ENCODE peak calls at places on chromosome 2, in seven cellular contexts. R, Q, N, W, A, L and X are unnamed samples.

GRCh38 chr2:67295851-67296250 is 101.3 kb upstream of the ETAA1 start:
- DNase-seq in R (no peak), Q (no peak), N (no peak), W (no peak), A (no peak), L (no peak), X (no peak)

GRCh38 chr2:31526946-31527345 is 53.8 kb downstream of the SRD5A2 start:
- DNase-seq in R (no peak), Q (no peak), N (no peak), W (no peak), A (no peak), L (no peak), X (no peak)

GRCh38 chr2:222655406-222655747 is 515 bp downstream of the FARSB start:
- DNase-seq in R (no peak), Q (no peak), N (no peak), W (no peak), A (peak), L (no peak), X (no peak)

GRCh38 chr2:181163139-181163538 is 182.7 kb downstream of the UBE2E3 start:
- DNase-seq in R (no peak), Q (no peak), N (no peak), W (no peak), A (no peak), L (no peak), X (peak)

GRCh38 chr2:172452845-172453244 is 25.5 kb downstream of the ITGA6 start:
- DNase-seq in R (no peak), Q (no peak), N (no peak), W (no peak), A (no peak), L (no peak), X (no peak)

GRCh38 chr2:189393440-189394111 is 47.7 kb upstream of the WDR75 start:
- DNase-seq in R (peak), Q (no peak), N (no peak), W (no peak), A (no peak), L (no peak), X (no peak)

GRCh38 chr2:62099050-62099449 is 96.9 kb upstream of the B3GNT2 start:
- DNase-seq in R (no peak), Q (no peak), N (no peak), W (no peak), A (peak), L (no peak), X (no peak)

GRCh38 chr2:130756721-130757195 is 1.4 kb downstream of the AMER3 start:
- DNase-seq in R (no peak), Q (no peak), N (no peak), W (no peak), A (no peak), L (no peak), X (no peak)

GRCh38 chr2:181738074-181738473 is 57.8 kb upstream of the NEUROD1 start:
- DNase-seq in R (peak), Q (no peak), N (no peak), W (no peak), A (peak), L (no peak), X (no peak)

GRCh38 chr2:25294573-25295462 is 46.9 kb downstream of the DNMT3A start:
- DNase-seq in R (peak), Q (peak), N (peak), W (peak), A (peak), L (peak), X (peak)

GRCh38 chr2:46462936-46463335 is 16.4 kb upstream of the TMEM247 start:
- DNase-seq in R (no peak), Q (no peak), N (no peak), W (no peak), A (no peak), L (no peak), X (no peak)

GRCh38 chr2:180675170-180675569 is 305.2 kb upstream of the UBE2E3 start:
- DNase-seq in R (peak), Q (no peak), N (no peak), W (no peak), A (no peak), L (no peak), X (no peak)

GRCh38 chr2:233120459-233120858 is 60.3 kb downstream of the INPP5D start:
- DNase-seq in R (no peak), Q (no peak), N (no peak), W (no peak), A (no peak), L (no peak), X (no peak)

GRCh38 chr2:48496867-48497266 is 33.1 kb upstream of the STON1 start:
- DNase-seq in R (no peak), Q (no peak), N (no peak), W (no peak), A (no peak), L (no peak), X (no peak)

GRCh38 chr2:10427568-10427975 is 20.6 kb downstream of the ODC1 start:
- DNase-seq in R (no peak), Q (no peak), N (no peak), W (no peak), A (no peak), L (no peak), X (no peak)

GRCh38 chr2:170301606-170302005 is 123.7 kb downstream of the MYO3B start:
- DNase-seq in R (no peak), Q (no peak), N (no peak), W (no peak), A (no peak), L (no peak), X (no peak)

GRCh38 chr2:201974651-201975050 is 59.0 kb upstream of the FZD7 start:
- DNase-seq in R (no peak), Q (no peak), N (no peak), W (no peak), A (no peak), L (no peak), X (no peak)